ENCODE peak calls at places on chromosomes 6 and 20, in five cellular contexts. K is spleen, E is OCI-LY7, P is neural crest cell, Y is adrenal gland. B is an unnamed sample.

GRCh38 chr6:11093065-11093590 is 506 bp upstream of the SMIM13 start:
- DNase-seq in K (no peak), P (no peak), E (peak), Y (no peak), B (no peak)

GRCh38 chr6:33359331-33359730 is 32.3 kb upstream of the KIFC1 start:
- DNase-seq in E (no peak), K (no peak), P (no peak), Y (no peak), B (no peak)

GRCh38 chr6:70456725-70457124 is 43.4 kb downstream of the FAM135A start:
- DNase-seq in K (no peak), E (no peak), Y (no peak), P (no peak), B (no peak)

GRCh38 chr6:28343898-28344677 is 5.7 kb upstream of the ZKSCAN3 start:
- DNase-seq in Y (no peak), P (no peak), E (no peak), K (no peak), B (no peak)

GRCh38 chr6:33429745-33430042 is 9.8 kb downstream of the SYNGAP1 start:
- DNase-seq in E (no peak), K (no peak), Y (no peak), P (no peak), B (no peak)

GRCh38 chr6:106082735-106083398 is 3.3 kb upstream of the PRDM1 start:
- DNase-seq in Y (no peak), K (no peak), P (no peak), E (no peak), B (no peak)

GRCh38 chr6:107402533-107402932 is 56.8 kb downstream of the PDSS2 start:
- DNase-seq in Y (no peak), E (no peak), K (no peak), P (no peak), B (no peak)

GRCh38 chr20:10527781-10528180 is 92.7 kb downstream of the SLX4IP start:
- DNase-seq in Y (no peak), P (no peak), E (no peak), K (no peak), B (no peak)

GRCh38 chr6:163180874-163181541 is 233.5 kb upstream of the QKI start:
- DNase-seq in P (peak), K (no peak), E (no peak), Y (peak), B (no peak)

GRCh38 chr6:46327769-46328168 is 157.0 kb upstream of the ENPP5 start:
- DNase-seq in E (no peak), P (no peak), K (no peak), Y (no peak), B (no peak)

GRCh38 chr6:109449789-109450673 is 5.5 kb downstream of the MICAL1 start:
- DNase-seq in Y (no peak), K (peak), E (peak), P (no peak), B (no peak)

GRCh38 chr20:11195899-11196558 is 522.2 kb upstream of the JAG1 start:
- DNase-seq in Y (no peak), K (no peak), E (no peak), P (no peak), B (no peak)

GRCh38 chr6:129351807-129352206 is 358.2 kb downstream of the ARHGAP18 start:
- DNase-seq in Y (no peak), P (no peak), K (no peak), E (no peak), B (no peak)

GRCh38 chr6:158145940-158146339 is 22.1 kb downstream of the SERAC1 start:
- DNase-seq in E (no peak), P (no peak), Y (no peak), K (no peak), B (no peak)

GRCh38 chr6:73704260-73704659 is 8.3 kb downstream of the CD109 start:
- DNase-seq in K (no peak), Y (no peak), P (no peak), E (no peak), B (no peak)

GRCh38 chr6:33904050-33904827 is 100.4 kb upstream of the MLN start:
- DNase-seq in E (no peak), Y (no peak), P (peak), K (peak), B (no peak)

GRCh38 chr6:103570431-103570830 is 1289.3 kb downstream of the HACE1 start:
- DNase-seq in E (no peak), Y (no peak), P (no peak), K (no peak), B (no peak)

GRCh38 chr6:112061605-112062004 is 7.7 kb downstream of the CCN6 start:
- DNase-seq in P (no peak), K (no peak), Y (no peak), E (no peak), B (no peak)

GRCh38 chr20:16846011-16846410 is 97.9 kb downstream of the OTOR start:
- DNase-seq in Y (no peak), E (no peak), K (no peak), P (no peak), B (no peak)

GRCh38 chr6:89035252-89036106 is 45.1 kb upstream of the PNRC1 start:
- DNase-seq in K (no peak), Y (peak), P (no peak), E (no peak), B (peak)

GRCh38 chr20:53677447-53678314 is 84.0 kb upstream of the ZNF217 start:
- DNase-seq in Y (no peak), P (peak), K (no peak), E (no peak), B (no peak)

GRCh38 chr6:132812756-132813172 is 1.6 kb upstream of the RPS12 start:
- DNase-seq in P (no peak), E (no peak), Y (no peak), K (no peak), B (no peak)

GRCh38 chr6:161353208-161353613 is 79.3 kb upstream of the AGPAT4 start:
- DNase-seq in E (no peak), P (no peak), K (no peak), Y (no peak), B (no peak)

GRCh38 chr20:47730744-47731143 is 54.5 kb downstream of the SULF2 start:
- DNase-seq in P (no peak), Y (no peak), K (no peak), E (no peak), B (no peak)

GRCh38 chr20:47453167-47453782 is 48.4 kb upstream of the NCOA3 start:
- DNase-seq in P (no peak), Y (no peak), E (peak), K (no peak), B (no peak)

GRCh38 chr6:136547336-136547735 is 2.9 kb downstream of the MAP7 start:
- DNase-seq in E (no peak), K (no peak), P (no peak), Y (no peak), B (no peak)

GRCh38 chr20:6769953-6770831 is 2.7 kb downstream of the BMP2 start:
- DNase-seq in K (peak), Y (peak), P (no peak), E (no peak), B (peak)

GRCh38 chr6:162090734-162091133 is 636.8 kb downstream of the PRKN start:
- DNase-seq in E (no peak), K (no peak), Y (no peak), P (no peak), B (no peak)

GRCh38 chr6:111471958-111472357 is 11.1 kb downstream of the REV3L start:
- DNase-seq in E (no peak), P (no peak), Y (no peak), K (no peak), B (no peak)

GRCh38 chr6:42745083-42745637 is 743 bp downstream of the TBCC start:
- DNase-seq in K (peak), E (peak), P (no peak), Y (peak), B (peak)

DNA sequence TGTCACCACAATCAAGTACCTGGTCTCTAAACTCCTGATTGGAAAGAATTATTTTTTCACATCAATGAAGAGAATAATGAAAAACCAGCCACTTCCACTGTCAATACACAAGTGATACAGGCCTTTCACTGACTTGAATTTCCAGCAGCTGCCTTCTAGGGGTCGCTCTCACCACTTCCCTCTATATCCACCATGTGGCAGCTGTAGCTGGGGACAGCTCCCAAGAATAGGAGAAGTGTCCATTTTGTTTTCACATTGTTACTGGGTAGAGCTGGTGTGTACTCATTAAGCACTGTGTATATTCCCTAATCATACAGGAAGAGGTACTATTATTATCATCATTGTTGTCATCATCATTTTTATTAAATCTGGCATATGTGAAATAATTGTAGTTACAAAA is 438.4 kb upstream of the SPTLC3 start:
- DNase-seq in Y (no peak), P (peak), E (peak), K (no peak), B (no peak)
- TF ChIP-seq CTCF in Y (no peak), P (peak), E (peak), K (no peak), B (no peak)

GRCh38 chr6:35933844-35934243 is 12.9 kb upstream of the SRPK1 start:
- DNase-seq in E (no peak), K (no peak), P (no peak), Y (no peak), B (no peak)

GRCh38 chr6:35926509-35927215 is 5.8 kb upstream of the SRPK1 start:
- DNase-seq in K (no peak), P (no peak), Y (no peak), E (no peak), B (no peak)

GRCh38 chr6:35931120-35931561 is 10.2 kb upstream of the SRPK1 start:
- DNase-seq in Y (no peak), K (no peak), E (no peak), P (no peak), B (no peak)

GRCh38 chr6:35925961-35926360 is 5.1 kb upstream of the SRPK1 start:
- DNase-seq in Y (no peak), E (no peak), K (no peak), P (no peak), B (no peak)

DNA sequence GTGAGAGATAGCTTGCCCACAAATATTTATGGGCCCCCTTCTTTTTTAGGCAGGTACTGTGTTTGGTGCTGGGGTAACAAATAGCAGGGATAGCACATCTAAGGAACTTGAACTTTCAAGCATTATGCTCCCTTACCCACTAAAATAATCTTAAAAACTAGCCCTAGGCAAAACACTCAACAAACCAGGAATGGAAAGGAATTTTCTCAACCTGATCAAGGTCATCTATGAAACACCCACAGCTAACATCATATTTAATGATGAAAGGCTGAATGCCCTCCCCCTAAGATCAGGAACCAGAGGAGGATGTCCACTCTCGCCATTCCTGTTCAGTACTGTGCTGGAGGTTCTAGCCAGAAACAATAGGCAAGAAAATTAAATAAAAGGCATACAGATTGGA is 8.7 kb upstream of the SRPK1 start:
- DNase-seq in K (no peak), P (no peak), Y (no peak), E (no peak), B (no peak)
- TF ChIP-seq CTCF in K (no peak), P (no peak), Y (no peak), E (no peak), B (no peak)

GRCh38 chr20:39898467-39898852 is 790.6 kb downstream of the MAFB start:
- DNase-seq in K (no peak), E (no peak), P (no peak), Y (no peak), B (no peak)
- TF ChIP-seq CTCF in K (no peak), E (no peak), P (no peak), Y (no peak), B (no peak)

GRCh38 chr6:156507656-156508055 is 269.5 kb upstream of the ARID1B start:
- DNase-seq in P (no peak), E (no peak), K (no peak), Y (no peak), B (no peak)
- TF ChIP-seq CTCF in P (no peak), E (no peak), K (no peak), Y (no peak), B (no peak)

DNA sequence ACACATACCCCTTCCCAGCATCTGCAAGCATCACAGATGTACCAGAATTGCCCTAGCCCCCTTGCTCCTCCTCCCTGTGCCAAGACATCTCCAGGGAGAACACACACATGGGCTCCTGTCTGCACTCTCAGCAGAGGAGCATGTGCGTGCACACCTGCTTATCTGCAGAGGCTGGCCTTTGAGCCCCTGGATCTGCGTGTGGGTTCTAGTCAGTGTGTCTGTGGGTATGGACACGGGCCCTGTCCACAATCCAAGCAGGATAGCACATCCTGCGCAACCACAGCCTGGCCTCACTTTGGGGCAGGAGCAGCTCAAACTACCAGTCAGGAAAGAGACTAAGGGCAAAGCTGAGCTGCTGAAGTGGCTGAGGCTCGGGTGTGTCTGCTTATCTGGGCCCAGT is 41.0 kb downstream of the HM13 start:
- DNase-seq in P (no peak), K (no peak), Y (no peak), E (no peak), B (no peak)
- TF ChIP-seq CTCF in P (no peak), K (no peak), Y (no peak), E (no peak), B (no peak)

B was measured in coronary artery.